ENCODE peak calls at places on chromosomes 7 and 10, in four cellular contexts. E is HepG2, T is GM12878, S is K562. C is an unnamed sample.
A peak's percentile ranks its signal among the peaks of the same experiment; 100 is the strongest.

GRCh38 chr7:83166-83840 is 109.1 kb upstream of the FAM20C start:
- DNase-seq in E (no peak), T (no peak), S (no peak), C (no peak)

GRCh38 chr7:99864041-99864440 is 12.8 kb downstream of the OR2AE1 start:
- DNase-seq in E (no peak), T (no peak), S (no peak), C (no peak)

GRCh38 chr10:114346176-114347031 is 57.9 kb downstream of the AFAP1L2 start:
- DNase-seq in E (no peak), T (no peak), S (no peak), C (no peak)

GRCh38 chr10:70683601-70684329 is 11.5 kb downstream of the ADAMTS14 start:
- DNase-seq in E (no peak), T (no peak), S (no peak), C (no peak)

GRCh38 chr10:66746711-66747110 is 179.1 kb upstream of the LRRTM3 start:
- DNase-seq in E (no peak), T (no peak), S (no peak), C (no peak)

GRCh38 chr7:132932321-132933075 is 149.4 kb downstream of the CHCHD3 start:
- DNase-seq in E (no peak), T (no peak), S (no peak), C (no peak)

GRCh38 chr10:7189909-7190308 is 220.9 kb downstream of the SFMBT2 start:
- DNase-seq in E (no peak), T (no peak), S (no peak), C (no peak)

GRCh38 chr7:158778476-158778875 is 50.8 kb downstream of the ESYT2 start:
- DNase-seq in E (no peak), T (no peak), S (no peak), C (no peak)

GRCh38 chr7:72441791-72442190 is 29.7 kb upstream of the CALN1 start:
- DNase-seq in E (no peak), T (no peak), S (no peak), C (no peak)

GRCh38 chr7:128934361-128935352 is 3.1 kb upstream of the IRF5 start:
- DNase-seq in E (no peak), T (peak; percentile 66), S (no peak), C (no peak)

GRCh38 chr7:151590801-151591771 is 71.4 kb upstream of the RHEB start:
- DNase-seq in E (no peak), T (no peak), S (no peak), C (no peak)

GRCh38 chr10:97788552-97789442 is 17.0 kb upstream of the SFRP5 start:
- DNase-seq in E (peak; percentile 43), T (no peak), S (peak; percentile 89), C (peak; percentile 56)

GRCh38 chr7:18541189-18541870 is 45.8 kb downstream of the HDAC9 start:
- DNase-seq in E (no peak), T (no peak), S (no peak), C (no peak)

GRCh38 chr7:47465191-47465590 is 116.7 kb downstream of the TNS3 start:
- DNase-seq in E (no peak), T (no peak), S (no peak), C (no peak)

GRCh38 chr10:79295593-79295992 is 51.7 kb upstream of the PPIF start:
- DNase-seq in E (no peak), T (no peak), S (no peak), C (no peak)

GRCh38 chr10:69616358-69616757 is 13.7 kb upstream of the FAM241B start:
- DNase-seq in E (no peak), T (no peak), S (no peak), C (no peak)

GRCh38 chr7:134618756-134619530 is 27.7 kb upstream of the BPGM start:
- DNase-seq in E (no peak), T (no peak), S (no peak), C (no peak)

GRCh38 chr7:121440857-121441503 is 44.9 kb upstream of the FAM3C start:
- DNase-seq in E (no peak), T (no peak), S (peak; percentile 29), C (no peak)
- TF ChIP-seq BHLHE40 in E (no peak), T (no peak), S (no peak), C (no peak)

DNA sequence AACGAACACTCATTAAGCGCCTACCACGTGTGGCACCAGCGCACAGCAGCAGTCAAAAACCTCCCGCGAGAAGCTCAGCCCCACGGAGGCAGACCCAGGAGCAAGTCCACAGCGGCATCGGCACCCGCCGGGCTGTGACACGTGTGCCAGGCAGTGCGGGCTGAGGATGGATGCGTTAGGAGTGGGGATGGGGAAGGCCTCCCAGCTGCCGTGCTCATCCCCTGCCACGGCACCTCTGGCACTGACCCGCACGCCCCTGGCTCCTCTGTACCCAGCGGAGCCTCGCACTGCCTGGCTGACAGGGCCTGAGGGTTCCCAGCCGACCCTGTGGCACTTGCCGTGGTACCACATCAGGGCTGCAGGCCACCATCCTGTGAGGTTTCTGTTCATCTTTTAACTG is 16.8 kb downstream of the CFAP46 start:
- DNase-seq in E (no peak), T (no peak), S (no peak), C (no peak)
- TF ChIP-seq SP1 in E (no peak), T (no peak), S (no peak), C (no peak)

DNA sequence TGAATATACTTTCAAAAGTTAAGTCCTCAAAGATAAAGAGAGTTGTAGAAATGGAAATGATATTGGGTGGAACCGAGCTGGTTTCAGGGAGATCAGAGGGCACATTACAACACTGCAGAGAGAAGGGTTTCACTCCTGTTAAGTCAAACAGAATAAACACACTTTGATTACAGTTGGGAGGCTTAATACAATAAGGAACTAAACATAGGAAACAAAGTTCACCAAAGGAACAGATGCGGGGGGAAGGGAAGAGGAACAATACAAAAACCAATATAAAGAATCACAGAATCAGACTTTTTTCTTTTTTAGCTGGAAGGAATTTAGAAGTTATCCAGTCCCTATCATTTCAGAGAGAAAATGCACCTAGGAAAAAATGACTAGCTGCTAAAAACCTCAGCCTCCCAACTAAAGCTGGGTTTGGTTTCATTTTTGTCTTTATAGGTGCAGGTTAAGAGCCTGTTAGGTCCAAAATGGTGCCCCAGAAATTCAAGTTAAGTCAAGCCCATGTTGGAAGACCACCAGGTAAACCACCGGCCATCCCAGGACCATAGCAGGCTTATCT is 81.9 kb downstream of the DNMBP start:
- DNase-seq in E (peak; percentile 68), T (no peak), S (no peak), C (no peak)
- TF ChIP-seq BHLHE40 in E (no peak), T (no peak), S (no peak), C (no peak)

GRCh38 chr7:22723171-22723601 is 3.8 kb upstream of the IL6 start:
- DNase-seq in E (no peak), T (no peak), S (peak; percentile 8), C (no peak)
- TF ChIP-seq SP1 in E (no peak), T (no peak), S (no peak), C (no peak)

C was measured in HEK293T.